ENCODE peak calls at places on chromosomes 11 and 22, in seven cellular contexts. D is NCI-H345; F is AG08395; J is substantia nigra; H is stimulated activated CD8-positive, alpha-beta memory T cell treated with anti-CD3 and anti-CD28 coated beads, Interleukin-7, amount 100 ng/mL, for 48 hours; Z is glutamatergic neuron; W is CD4-positive, CD25-positive, alpha-beta regulatory T cell. P is an unnamed sample.

GRCh38 chr11:124753207-124753606 is 1.2 kb upstream of the VSIG2 start:
- DNase-seq in W (no peak), Z (no peak), F (no peak), D (no peak), H (no peak), J (no peak), P (no peak)

GRCh38 chr22:43883012-43883661 is 8.7 kb downstream of the PNPLA5 start:
- DNase-seq in D (peak; percentile 55), Z (peak; percentile 62), W (peak; percentile 63), F (peak; percentile 65), H (peak; percentile 6), J (no peak), P (peak; percentile 75)

GRCh38 chr22:24200616-24201212 is 19.4 kb downstream of the SUSD2 start:
- DNase-seq in H (no peak), Z (no peak), D (no peak), F (peak; percentile 24), J (no peak), W (no peak), P (no peak)

GRCh38 chr11:122115520-122116343 is at the start of gene BLID:
- DNase-seq in J (peak; percentile 42), H (no peak), W (no peak), Z (peak; percentile 80), F (no peak), D (no peak), P (peak; percentile 6)

GRCh38 chr11:65066315-65066714 is 8.0 kb upstream of the NAALADL1 start:
- DNase-seq in H (no peak), Z (no peak), F (no peak), D (peak; percentile 41), J (no peak), W (no peak), P (no peak)

GRCh38 chr11:3109434-3109833 is 52.2 kb upstream of the CARS1 start:
- DNase-seq in J (no peak), D (no peak), W (no peak), H (no peak), Z (no peak), F (no peak), P (no peak)

GRCh38 chr11:32779131-32779530 is 15.3 kb downstream of the CCDC73 start:
- DNase-seq in J (no peak), W (no peak), D (no peak), H (no peak), F (no peak), Z (no peak), P (peak; percentile 9)

GRCh38 chr22:46966846-46967245 is 204.4 kb downstream of the TBC1D22A start:
- DNase-seq in F (no peak), H (no peak), D (no peak), Z (no peak), W (no peak), J (no peak), P (no peak)

GRCh38 chr11:108511851-108512474 is 13.8 kb upstream of the POGLUT3 start:
- DNase-seq in J (no peak), F (peak; percentile 78), Z (no peak), D (no peak), W (no peak), H (no peak), P (no peak)

GRCh38 chr11:115869780-115870431 is 365.7 kb upstream of the CADM1 start:
- DNase-seq in W (peak; percentile 55), F (no peak), J (no peak), H (no peak), Z (peak; percentile 74), D (peak; percentile 23), P (peak; percentile 82)

GRCh38 chr11:74739546-74740270 is 8.5 kb upstream of the CHRDL2 start:
- DNase-seq in Z (peak; percentile 58), W (peak; percentile 53), H (no peak), D (no peak), J (no peak), F (peak; percentile 90), P (peak; percentile 71)

GRCh38 chr22:27489265-27489675 is 312.3 kb downstream of the MN1 start:
- DNase-seq in F (peak; percentile 50), W (no peak), J (no peak), Z (no peak), D (no peak), H (no peak), P (no peak)

GRCh38 chr11:96465537-96465936 is 75.7 kb downstream of the JRKL start:
- DNase-seq in W (no peak), H (no peak), Z (no peak), D (peak; percentile 60), F (no peak), J (no peak), P (no peak)

GRCh38 chr22:25060522-25061071 is 108.1 kb downstream of the KIAA1671 start:
- DNase-seq in H (no peak), W (peak; percentile 46), F (no peak), J (no peak), D (no peak), Z (no peak), P (no peak)

GRCh38 chr22:41613456-41613855 is 7.4 kb downstream of the DESI1 start:
- DNase-seq in D (no peak), J (no peak), W (no peak), Z (no peak), H (no peak), F (no peak), P (no peak)

GRCh38 chr22:46976598-46976997 is 214.1 kb downstream of the TBC1D22A start:
- DNase-seq in H (no peak), D (no peak), Z (no peak), J (no peak), F (no peak), W (no peak), P (no peak)

GRCh38 chr11:64094463-64095223 is 58.9 kb downstream of the FLRT1 start:
- DNase-seq in D (no peak), F (peak; percentile 84), J (no peak), W (no peak), H (no peak), Z (no peak), P (no peak)

GRCh38 chr22:37057226-37057625 is 5.7 kb downstream of the KCTD17 start:
- DNase-seq in W (no peak), Z (no peak), F (no peak), D (no peak), J (no peak), H (no peak), P (no peak)

GRCh38 chr11:6855971-6856542 is 6.8 kb upstream of the OR10A2 start:
- DNase-seq in F (no peak), H (no peak), J (no peak), D (no peak), Z (peak; percentile 19), W (no peak), P (no peak)

GRCh38 chr11:75721852-75722668 is 4.4 kb downstream of the MOGAT2 start:
- DNase-seq in W (no peak), J (no peak), Z (no peak), H (no peak), D (no peak), F (no peak), P (no peak)

GRCh38 chr22:22927196-22927887 is 39.7 kb downstream of the IGLL5 start:
- DNase-seq in H (no peak), Z (no peak), W (no peak), J (no peak), D (no peak), F (no peak), P (no peak)

GRCh38 chr11:129067454-129067853 is 124.7 kb downstream of the ARHGAP32 start:
- DNase-seq in W (no peak), D (no peak), H (no peak), Z (no peak), F (no peak), J (no peak), P (no peak)

GRCh38 chr22:30015846-30016245 is 64.4 kb upstream of the HORMAD2 start:
- DNase-seq in W (no peak), J (no peak), F (peak; percentile 82), H (no peak), Z (no peak), D (no peak), P (no peak)

GRCh38 chr11:123545726-123546125 is 108.7 kb downstream of the SCN3B start:
- DNase-seq in D (no peak), W (no peak), J (no peak), H (no peak), F (no peak), Z (no peak), P (no peak)

GRCh38 chr11:36109499-36109849 is 165.6 kb downstream of the LDLRAD3 start:
- DNase-seq in J (no peak), H (no peak), D (no peak), Z (no peak), W (no peak), F (no peak), P (no peak)

GRCh38 chr11:117186431-117186761 is 7.9 kb downstream of the SIDT2 start:
- DNase-seq in D (no peak), Z (peak; percentile 4), J (no peak), W (no peak), F (no peak), H (no peak), P (no peak)

GRCh38 chr11:93775289-93775688 is 8.8 kb upstream of the MED17 start:
- DNase-seq in D (no peak), H (no peak), W (peak; percentile 15), F (no peak), J (no peak), Z (peak; percentile 38), P (peak; percentile 41)

GRCh38 chr22:50253046-50253580 is 2.0 kb upstream of the HDAC10 start:
- DNase-seq in F (no peak), Z (no peak), D (no peak), W (no peak), J (no peak), H (no peak), P (no peak)

GRCh38 chr11:108069947-108070346 is 51.4 kb upstream of the ACAT1 start:
- DNase-seq in H (no peak), J (no peak), F (peak; percentile 40), Z (no peak), W (peak; percentile 61), D (no peak), P (no peak)

GRCh38 chr22:44372611-44373010 is 59.9 kb upstream of the SHISAL1 start:
- DNase-seq in Z (peak; percentile 1), F (no peak), H (no peak), W (no peak), D (no peak), J (no peak), P (no peak)

GRCh38 chr11:9906043-9906791 is 242.3 kb downstream of the SWAP70 start:
- DNase-seq in H (no peak), D (no peak), J (no peak), Z (no peak), W (no peak), F (peak; percentile 79), P (no peak)

GRCh38 chr11:32033067-32033466 is 57.8 kb upstream of the RCN1 start:
- DNase-seq in Z (no peak), H (no peak), D (no peak), J (no peak), F (no peak), W (no peak), P (no peak)

GRCh38 chr11:30855383-30856006 is 269.3 kb upstream of the MPPED2 start:
- DNase-seq in W (no peak), J (no peak), H (no peak), Z (no peak), D (no peak), F (peak; percentile 44), P (peak; percentile 1)

GRCh38 chr22:43131773-43132501 is 11.3 kb downstream of the MCAT start:
- DNase-seq in D (no peak), Z (no peak), H (no peak), W (no peak), F (no peak), J (no peak), P (no peak)

GRCh38 chr11:114367244-114367957 is 32.9 kb downstream of the C11orf71 start:
- DNase-seq in J (no peak), Z (no peak), W (no peak), D (no peak), H (no peak), F (no peak), P (no peak)

GRCh38 chr11:133403900-133404299 is 128.4 kb downstream of the OPCML start:
- DNase-seq in J (no peak), W (peak; percentile 1), Z (no peak), H (no peak), D (no peak), F (no peak), P (peak; percentile 13)

GRCh38 chr11:109604506-109604905 is 182.5 kb downstream of the C11orf87 start:
- DNase-seq in D (no peak), J (no peak), W (no peak), Z (no peak), F (no peak), H (no peak), P (no peak)

GRCh38 chr11:32829157-32829679 is 509 bp upstream of the PRRG4 start:
- DNase-seq in D (no peak), J (no peak), W (peak; percentile 54), F (no peak), Z (no peak), H (no peak), P (no peak)